ENCODE peak calls at places on chromosomes 16 and 17, in nine cellular contexts. U is bronchial epithelial cell, C is left ventricle myocardium inferior, J is stomach, Y is GM10248, R is kidney epithelial cell, M is RWPE1, Q is fibroblast of mammary gland, P is H1. N is an unnamed sample.

GRCh38 chr16:79601092-79601977 is 798 bp upstream of the MAF start:
- DNase-seq in U (peak; percentile 21), C (peak; percentile 67), J (peak; percentile 72), Y (peak; percentile 21), R (no peak), M (peak; percentile 41), Q (no peak), P (no peak), N (peak; percentile 10)

GRCh38 chr16:54934536-54935410 is 4.1 kb downstream of the IRX5 start:
- DNase-seq in U (peak; percentile 52), C (no peak), J (no peak), Y (no peak), R (no peak), M (no peak), Q (no peak), P (peak; percentile 75), N (peak; percentile 24)

GRCh38 chr16:67805718-67806427 is 487 bp downstream of the RANBP10 start:
- DNase-seq in U (no peak), C (no peak), J (no peak), Y (no peak), R (no peak), M (peak; percentile 13), Q (no peak), P (no peak), N (peak; percentile 19)

GRCh38 chr17:47622179-47622549 is 27.6 kb upstream of the KPNB1 start:
- DNase-seq in U (no peak), C (no peak), J (no peak), Y (no peak), R (no peak), M (no peak), Q (no peak), P (no peak), N (no peak)

GRCh38 chr16:88992351-88993005 is 15.5 kb upstream of the CBFA2T3 start:
- DNase-seq in U (no peak), C (no peak), J (no peak), Y (no peak), R (no peak), M (no peak), Q (no peak), P (no peak), N (no peak)

GRCh38 chr17:28985950-28986713 is 19.7 kb downstream of the SEZ6 start:
- DNase-seq in U (no peak), C (no peak), J (no peak), Y (no peak), R (no peak), M (no peak), Q (no peak), P (peak; percentile 81), N (no peak)

GRCh38 chr16:84574191-84574590 is 43.7 kb downstream of the COTL1 start:
- DNase-seq in U (no peak), C (no peak), J (no peak), Y (no peak), R (no peak), M (no peak), Q (no peak), P (no peak), N (no peak)

GRCh38 chr16:71807905-71808592 is 585 bp downstream of the AP1G1 start:
- DNase-seq in U (peak; percentile 40), C (peak; percentile 20), J (no peak), Y (peak; percentile 59), R (no peak), M (peak; percentile 31), Q (peak; percentile 34), P (no peak), N (peak; percentile 77)

GRCh38 chr16:68884867-68885266 is 41.5 kb downstream of the TANGO6 start:
- DNase-seq in U (no peak), C (no peak), J (no peak), Y (no peak), R (no peak), M (no peak), Q (no peak), P (no peak), N (no peak)

GRCh38 chr17:70137451-70138230 is 31.7 kb upstream of the KCNJ2 start:
- DNase-seq in U (peak; percentile 87), C (no peak), J (no peak), Y (peak; percentile 75), R (peak; percentile 51), M (peak; percentile 66), Q (peak; percentile 97), P (no peak), N (peak; percentile 60)

GRCh38 chr16:5504028-5504758 is 406.6 kb upstream of the EEF2KMT start:
- DNase-seq in U (no peak), C (peak; percentile 22), J (peak; percentile 58), Y (no peak), R (no peak), M (no peak), Q (no peak), P (no peak), N (no peak)

GRCh38 chr16:88315543-88316105 is 67.1 kb upstream of the ZNF469 start:
- DNase-seq in U (peak; percentile 51), C (peak; percentile 42), J (peak; percentile 38), Y (no peak), R (peak; percentile 31), M (peak; percentile 91), Q (peak; percentile 64), P (no peak), N (no peak)

GRCh38 chr16:30051518-30051917 is 14.0 kb upstream of the ALDOA start:
- DNase-seq in U (peak; percentile 39), C (no peak), J (no peak), Y (no peak), R (no peak), M (peak; percentile 52), Q (peak; percentile 60), P (no peak), N (no peak)

GRCh38 chr16:78196527-78196926 is 97.1 kb downstream of the WWOX start:
- DNase-seq in U (no peak), C (no peak), J (no peak), Y (no peak), R (no peak), M (no peak), Q (no peak), P (no peak), N (no peak)

GRCh38 chr16:85755929-85756768 is 5.3 kb upstream of the C16orf74 start:
- DNase-seq in U (no peak), C (no peak), J (no peak), Y (peak; percentile 76), R (no peak), M (no peak), Q (peak; percentile 30), P (no peak), N (no peak)

GRCh38 chr16:24367186-24367585 is 111.1 kb downstream of the CACNG3 start:
- DNase-seq in U (no peak), C (no peak), J (no peak), Y (no peak), R (no peak), M (no peak), Q (no peak), P (no peak), N (no peak)

GRCh38 chr17:70070297-70071027 is 4.6 kb upstream of the KCNJ16 start:
- DNase-seq in U (no peak), C (no peak), J (no peak), Y (no peak), R (no peak), M (no peak), Q (no peak), P (no peak), N (no peak)

GRCh38 chr16:8676737-8677375 is 2.4 kb downstream of the ABAT start:
- DNase-seq in U (no peak), C (no peak), J (no peak), Y (no peak), R (no peak), M (no peak), Q (no peak), P (no peak), N (no peak)

GRCh38 chr17:9959377-9959981 is 54.4 kb upstream of the RCVRN start:
- DNase-seq in U (peak; percentile 15), C (no peak), J (no peak), Y (peak; percentile 78), R (no peak), M (peak; percentile 66), Q (peak; percentile 62), P (peak; percentile 89), N (peak; percentile 70)
- TF ChIP-seq CTCF in U (peak; percentile 54), C (peak; percentile 59), J (no peak), Y (peak; percentile 71), R (peak; percentile 79), M (peak; percentile 54), Q (peak; percentile 71), P (peak; percentile 85), N (peak; percentile 49)

GRCh38 chr17:16961792-16962191 is 10.1 kb downstream of the TNFRSF13B start:
- DNase-seq in U (no peak), C (no peak), J (no peak), Y (no peak), R (no peak), M (no peak), Q (no peak), P (no peak), N (no peak)

GRCh38 chr17:16968786-16969185 is 3.1 kb downstream of the TNFRSF13B start:
- DNase-seq in U (no peak), C (no peak), J (no peak), Y (no peak), R (no peak), M (no peak), Q (no peak), P (no peak), N (no peak)

DNA sequence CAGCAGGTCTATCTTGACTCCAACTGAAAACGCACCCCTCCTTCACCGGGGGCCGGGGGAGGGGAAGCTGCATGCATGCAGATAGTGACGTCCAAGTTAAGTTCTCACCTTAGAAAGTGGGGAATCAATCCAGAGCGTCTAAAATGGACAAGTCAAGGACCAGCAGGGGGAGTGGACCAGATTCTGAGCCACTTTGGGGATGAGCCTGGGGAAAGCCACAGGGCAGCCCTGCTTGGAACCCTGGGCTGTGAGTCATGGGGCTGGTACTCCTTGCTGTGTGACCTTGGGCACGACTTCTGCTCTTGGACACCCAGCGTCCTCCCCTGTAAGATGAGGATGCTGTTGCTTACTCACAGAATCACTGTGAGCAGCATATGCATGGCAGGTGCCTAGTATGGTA is 9.1 kb downstream of the TNFRSF13B start:
- DNase-seq in U (no peak), C (no peak), J (no peak), Y (no peak), R (no peak), M (no peak), Q (peak; percentile 11), P (peak; percentile 43), N (no peak)
- TF ChIP-seq CTCF in U (no peak), C (no peak), J (no peak), Y (no peak), R (no peak), M (no peak), Q (peak; percentile 15), P (no peak), N (no peak)

GRCh38 chr17:45837603-45838002 is 7.1 kb upstream of the SPPL2C start:
- DNase-seq in U (no peak), C (no peak), J (no peak), Y (no peak), R (no peak), M (no peak), Q (no peak), P (no peak), N (no peak)
- TF ChIP-seq CTCF in U (no peak), C (no peak), J (no peak), Y (no peak), R (no peak), M (no peak), Q (no peak), P (no peak), N (no peak)

DNA sequence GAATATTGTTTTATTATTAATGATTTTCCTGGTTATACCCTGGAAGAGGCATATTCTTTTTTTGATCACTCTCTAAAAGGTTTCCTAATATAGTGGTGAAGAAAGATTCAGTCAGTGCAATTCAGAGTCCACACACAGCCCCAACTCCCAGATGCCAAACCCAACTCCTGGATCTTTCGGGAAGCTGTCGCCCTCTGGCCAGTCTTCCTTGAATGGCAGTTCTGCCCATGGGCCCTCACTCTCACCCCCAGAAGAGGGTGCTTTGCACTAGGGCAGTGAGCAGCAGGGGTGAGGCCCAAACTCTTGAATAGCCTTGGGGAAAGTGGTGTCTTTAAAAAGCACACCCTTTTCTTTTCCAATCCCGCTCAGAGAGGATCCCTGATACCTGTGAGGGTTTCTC is 11.0 kb downstream of the KRT32 start:
- DNase-seq in U (no peak), C (no peak), J (no peak), Y (no peak), R (no peak), M (no peak), Q (peak; percentile 22), P (peak; percentile 49), N (no peak)
- TF ChIP-seq CTCF in U (peak; percentile 33), C (no peak), J (no peak), Y (no peak), R (peak; percentile 12), M (no peak), Q (no peak), P (peak; percentile 70), N (no peak)